ENCODE peak calls at places on chromosomes 5 and 9, in eight cellular contexts. Q is gastrocnemius medialis, Z is upper lobe of left lung, X is PC-3, C is pancreas, T is heart left ventricle, I is lower lobe of right lung, U is heart right ventricle. B is an unnamed sample.
A peak's percentile ranks its signal among the peaks of the same experiment; 100 is the strongest.

GRCh38 chr9:114470581-114470980 is 34.7 kb downstream of the WHRN start:
- ATAC-seq in U (no peak), Q (no peak), T (no peak), C (no peak), X (no peak), I (no peak), Z (no peak), B (no peak)

GRCh38 chr9:36154213-36154952 is 14.8 kb upstream of the CCIN start:
- ATAC-seq in T (peak; percentile 38), U (peak; percentile 45), I (peak; percentile 67), Q (peak; percentile 39), C (peak; percentile 63), Z (no peak), X (peak; percentile 67), B (peak; percentile 76)

GRCh38 chr5:139908749-139909148 is 113.1 kb downstream of the PSD2 start:
- ATAC-seq in Z (no peak), U (no peak), T (no peak), C (peak; percentile 26), Q (peak; percentile 19), X (no peak), I (no peak), B (peak; percentile 49)

GRCh38 chr9:93588641-93589609 is 12.5 kb downstream of the PHF2 start:
- ATAC-seq in Q (no peak), C (no peak), Z (no peak), I (no peak), U (no peak), X (no peak), T (no peak), B (no peak)

GRCh38 chr5:78009937-78010527 is 233.9 kb upstream of the TBCA start:
- ATAC-seq in U (no peak), C (peak; percentile 44), I (no peak), T (no peak), Q (no peak), Z (no peak), X (no peak), B (peak; percentile 36)

GRCh38 chr9:34675874-34676273 is 13.4 kb upstream of the CCL27 start:
- ATAC-seq in U (no peak), Z (no peak), I (no peak), T (no peak), C (peak; percentile 54), X (no peak), Q (no peak), B (no peak)

GRCh38 chr5:38291355-38291754 is 33.0 kb downstream of the EGFLAM start:
- ATAC-seq in I (no peak), C (no peak), T (no peak), Z (no peak), U (no peak), X (no peak), Q (no peak), B (no peak)

GRCh38 chr5:157570801-157571200 is 4.8 kb downstream of the ADAM19 start:
- ATAC-seq in Z (no peak), T (no peak), Q (no peak), X (no peak), U (no peak), C (no peak), I (no peak), B (no peak)

GRCh38 chr9:87447547-87448432 is 49.9 kb upstream of the DAPK1 start:
- ATAC-seq in Q (no peak), X (no peak), T (no peak), C (peak; percentile 78), I (peak; percentile 50), Z (peak; percentile 20), U (no peak), B (no peak)

GRCh38 chr5:592158-592557 is 20.0 kb upstream of the CEP72 start:
- ATAC-seq in X (peak; percentile 22), C (no peak), Z (no peak), T (no peak), Q (no peak), I (no peak), U (no peak), B (no peak)

GRCh38 chr5:156469636-156470035 is 142.7 kb downstream of the SGCD start:
- ATAC-seq in U (no peak), C (no peak), T (no peak), I (no peak), Q (no peak), Z (no peak), X (no peak), B (no peak)

GRCh38 chr9:125119643-125120286 is 23.6 kb downstream of the SCAI start:
- ATAC-seq in U (no peak), T (no peak), C (no peak), Q (peak; percentile 63), Z (no peak), I (no peak), X (no peak), B (no peak)

GRCh38 chr9:87500491-87500890 is 2.8 kb downstream of the DAPK1 start:
- ATAC-seq in Q (no peak), X (no peak), C (no peak), U (no peak), Z (no peak), I (no peak), T (no peak), B (no peak)

DNA sequence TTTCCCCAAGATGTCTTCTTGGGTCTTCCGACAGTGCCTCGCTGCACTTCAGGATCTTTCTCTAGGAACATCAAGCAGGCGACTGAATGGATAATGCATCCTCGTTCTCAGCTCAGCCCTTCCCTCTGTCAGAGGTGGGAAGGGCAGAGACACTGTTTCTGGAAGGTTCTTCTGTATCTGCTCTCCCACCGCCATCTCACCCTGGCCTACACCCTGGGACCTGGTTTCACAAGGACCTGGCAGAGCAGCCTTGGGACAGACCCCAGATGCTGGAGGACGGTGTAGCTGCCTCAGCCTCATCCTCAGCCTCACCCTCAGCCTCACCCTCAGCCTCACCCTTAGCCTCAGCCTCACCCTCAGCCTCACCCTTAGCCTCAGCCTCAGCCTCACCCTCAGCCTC is 18.5 kb downstream of the MRPL36 start:
- ATAC-seq in Z (no peak), U (no peak), C (no peak), Q (no peak), T (no peak), X (no peak), I (no peak), B (no peak)
- H3K4me1 ChIP-seq in Z (no peaks in the 10 kb centered on the region), U (no peaks in the 10 kb centered on the region), C (no peaks in the 10 kb centered on the region), Q (no peaks in the 10 kb centered on the region), T (no peaks in the 10 kb centered on the region), X (no peaks in the 10 kb centered on the region), I (no peaks in the 10 kb centered on the region), B (no peaks in the 10 kb centered on the region)

GRCh38 chr5:62306494-62307363 is 723 bp downstream of the KIF2A start:
- ATAC-seq in C (peak; percentile 60), Z (peak; percentile 43), X (peak; percentile 33), T (peak; percentile 51), I (peak; percentile 69), Q (peak; percentile 37), U (peak; percentile 28), B (peak; percentile 23)

GRCh38 chr5:62308439-62308838 is 2.4 kb downstream of the KIF2A start:
- ATAC-seq in I (no peak), X (no peak), Z (no peak), U (no peak), Q (no peak), C (no peak), T (no peak), B (no peak)

GRCh38 chr5:62307364-62307689 is 1.3 kb downstream of the KIF2A start:
- ATAC-seq in Z (no peak), C (no peak), T (no peak), U (no peak), Q (no peak), I (no peak), X (no peak), B (no peak)

GRCh38 chr5:62305358-62305714 is 670 bp upstream of the KIF2A start:
- ATAC-seq in C (no peak), Q (no peak), I (no peak), T (no peak), U (no peak), X (no peak), Z (no peak), B (no peak)

DNA sequence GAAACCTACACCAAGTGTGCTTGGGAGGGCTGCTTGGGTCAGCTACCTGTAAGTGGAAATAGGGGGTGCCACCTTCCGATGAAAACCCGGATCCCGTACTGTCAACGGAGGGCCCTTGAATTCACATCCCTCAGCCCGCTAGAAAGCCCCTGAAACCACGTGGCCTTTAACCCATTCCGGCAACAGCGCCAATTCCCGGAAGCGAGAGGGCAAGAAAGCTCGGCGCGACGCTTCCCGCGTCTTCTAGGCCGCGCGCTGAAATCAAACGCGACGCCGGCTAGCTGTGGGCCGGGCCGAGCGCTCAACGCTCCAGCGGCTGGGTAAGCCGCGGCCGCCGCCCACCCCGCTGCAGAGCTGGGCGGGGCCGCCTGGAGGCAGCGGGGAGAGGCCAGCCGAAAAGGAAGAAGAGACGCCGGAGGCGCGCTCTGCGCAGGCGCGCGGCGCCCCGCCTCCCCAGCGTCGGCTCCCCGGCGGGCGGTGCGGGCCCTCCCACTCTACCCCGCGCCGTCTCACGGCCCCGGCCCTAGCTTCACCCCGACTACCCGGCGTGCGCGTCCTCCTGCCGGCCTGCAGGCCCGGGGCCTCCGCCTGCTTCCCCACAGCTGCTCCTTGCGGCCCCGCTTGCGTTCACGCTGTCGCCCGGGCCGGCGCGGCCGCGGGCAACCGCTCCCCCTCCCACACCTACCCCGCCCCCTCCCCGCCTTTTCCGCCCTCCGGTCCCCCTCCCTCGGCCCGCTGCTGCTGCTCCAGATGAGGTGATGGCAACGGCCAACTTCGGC is at the start of gene KIF2A:
- ATAC-seq in Z (peak; percentile 96), C (peak; percentile 97), T (peak; percentile 99), U (peak; percentile 98), Q (peak; percentile 93), I (peak; percentile 100), X (peak; percentile 86), B (peak; percentile 96)
- TF ChIP-seq CTCF in Z (peak; percentile 58), C (no peak), T (peak; percentile 34), U (no peak), Q (peak; percentile 44), I (peak; percentile 16), X (no peak), B (peak; percentile 46)

GRCh38 chr9:14322211-14323082 is 8.5 kb upstream of the NFIB start:
- ATAC-seq in C (peak; percentile 94), Z (peak; percentile 94), X (peak; percentile 69), I (peak; percentile 98), Q (peak; percentile 67), U (peak; percentile 92), T (peak; percentile 96), B (peak; percentile 93)
- H3K4me1 ChIP-seq in C (peaks cover 18% of the 10 kb centered on the region), Z (peaks cover 49% of the 10 kb centered on the region), X (peaks cover 58% of the 10 kb centered on the region), I (peaks cover 34% of the 10 kb centered on the region), Q (peaks cover 84% of the 10 kb centered on the region), U (peaks cover 53% of the 10 kb centered on the region), T (peaks cover 25% of the 10 kb centered on the region), B (peaks cover 11% of the 10 kb centered on the region)

GRCh38 chr5:96745844-96746531 is 61.8 kb downstream of the ERAP1 start:
- ATAC-seq in I (no peak), C (peak; percentile 50), X (no peak), Z (no peak), U (no peak), Q (no peak), T (no peak), B (no peak)

GRCh38 chr5:96745025-96745424 is 62.7 kb downstream of the ERAP1 start:
- ATAC-seq in I (no peak), Q (no peak), X (no peak), Z (no peak), C (no peak), T (no peak), U (no peak), B (no peak)

GRCh38 chr5:96742519-96742918 is 65.2 kb downstream of the ERAP1 start:
- ATAC-seq in U (no peak), Z (no peak), Q (no peak), I (peak; percentile 60), T (no peak), X (no peak), C (no peak), B (no peak)

GRCh38 chr5:96743065-96743768 is 64.5 kb downstream of the ERAP1 start:
- ATAC-seq in Z (peak; percentile 24), I (peak; percentile 67), T (peak; percentile 64), U (peak; percentile 79), C (peak; percentile 53), X (peak; percentile 74), Q (peak; percentile 20), B (peak; percentile 54)

GRCh38 chr5:96743805-96744559 is 63.8 kb downstream of the ERAP1 start:
- ATAC-seq in Z (no peak), C (no peak), Q (no peak), I (no peak), X (no peak), U (no peak), T (no peak), B (no peak)
- TF ChIP-seq CTCF in Z (no peak), C (no peak), Q (no peak), I (no peak), X (no peak), U (no peak), T (no peak), B (no peak)

B was measured in gastroesophageal sphincter.